ENCODE peak calls at places on chromosome 6, in ten cellular contexts. S is colonic mucosa; Q is aorta; R is GF-D8; T is skeletal muscle cell; V is CD4-positive, alpha-beta memory T cell; U is DMS153; J is hepatocyte; O is central memory CD4-positive, alpha-beta T cell; Y is LoVo. I is an unnamed sample.

GRCh38 chr6:44126320-44127149 is 717 bp downstream of the MRPL14 start:
- DNase-seq in S (peak; percentile 55), Q (peak; percentile 72), R (no peak), T (peak; percentile 65), V (peak; percentile 72), U (no peak), J (peak; percentile 77), O (peak; percentile 67), Y (peak; percentile 16), I (no peak)

GRCh38 chr6:148090326-148090725 is 252.3 kb upstream of the SASH1 start:
- DNase-seq in S (no peak), Q (no peak), R (no peak), T (no peak), V (no peak), U (no peak), J (no peak), O (no peak), Y (no peak), I (no peak)

GRCh38 chr6:55679503-55679902 is 100.5 kb upstream of the HMGCLL1 start:
- DNase-seq in S (no peak), Q (no peak), R (no peak), T (no peak), V (no peak), U (no peak), J (no peak), O (no peak), Y (no peak), I (no peak)

GRCh38 chr6:31308050-31308844 is 36.4 kb upstream of the HLA-C start:
- DNase-seq in S (peak; percentile 87), Q (peak; percentile 50), R (no peak), T (no peak), V (peak; percentile 76), U (peak; percentile 94), J (peak; percentile 9), O (peak; percentile 81), Y (peak; percentile 9), I (no peak)

GRCh38 chr6:148146717-148147116 is 195.9 kb upstream of the SASH1 start:
- DNase-seq in S (no peak), Q (no peak), R (no peak), T (peak; percentile 4), V (peak; percentile 32), U (no peak), J (no peak), O (peak; percentile 60), Y (no peak), I (no peak)

GRCh38 chr6:118770112-118770788 is 118.9 kb upstream of the CEP85L start:
- DNase-seq in S (no peak), Q (no peak), R (no peak), T (no peak), V (no peak), U (peak; percentile 56), J (no peak), O (no peak), Y (no peak), I (no peak)

GRCh38 chr6:109961666-109962065 is 16.4 kb upstream of the GPR6 start:
- DNase-seq in S (no peak), Q (no peak), R (no peak), T (no peak), V (no peak), U (no peak), J (no peak), O (no peak), Y (no peak), I (no peak)

GRCh38 chr6:166076625-166077024 is 91.0 kb downstream of the TBXT start:
- DNase-seq in S (no peak), Q (no peak), R (no peak), T (no peak), V (no peak), U (no peak), J (no peak), O (no peak), Y (no peak), I (no peak)

GRCh38 chr6:34663887-34664269 is 32.7 kb downstream of the ILRUN start:
- DNase-seq in S (no peak), Q (no peak), R (peak; percentile 39), T (no peak), V (no peak), U (no peak), J (no peak), O (no peak), Y (no peak), I (no peak)

GRCh38 chr6:11810854-11811643 is 32.4 kb upstream of the ADTRP start:
- DNase-seq in S (no peak), Q (no peak), R (no peak), T (no peak), V (no peak), U (no peak), J (no peak), O (no peak), Y (no peak), I (no peak)

GRCh38 chr6:110618591-110619267 is 142.3 kb upstream of the SLC22A16 start:
- DNase-seq in S (no peak), Q (no peak), R (no peak), T (no peak), V (no peak), U (no peak), J (peak; percentile 45), O (no peak), Y (no peak), I (no peak)

GRCh38 chr6:160337301-160337700 is 10.9 kb upstream of the SLC22A3 start:
- DNase-seq in S (no peak), Q (no peak), R (no peak), T (peak; percentile 41), V (no peak), U (no peak), J (no peak), O (no peak), Y (no peak), I (no peak)

GRCh38 chr6:87756858-87757257 is 54.8 kb upstream of the AKIRIN2 start:
- DNase-seq in S (no peak), Q (no peak), R (peak; percentile 97), T (peak; percentile 20), V (no peak), U (no peak), J (no peak), O (no peak), Y (no peak), I (peak; percentile 98)

GRCh38 chr6:170369439-170369838 is 62.9 kb downstream of the FAM120B start:
- DNase-seq in S (peak; percentile 70), Q (no peak), R (no peak), T (no peak), V (no peak), U (no peak), J (no peak), O (no peak), Y (no peak), I (no peak)

GRCh38 chr6:2275207-2275891 is 29.9 kb upstream of the GMDS start:
- DNase-seq in S (no peak), Q (no peak), R (no peak), T (peak; percentile 6), V (no peak), U (no peak), J (no peak), O (no peak), Y (no peak), I (no peak)

GRCh38 chr6:115643762-115644161 is 416.9 kb downstream of the FRK start:
- DNase-seq in S (no peak), Q (no peak), R (no peak), T (no peak), V (no peak), U (no peak), J (peak; percentile 53), O (no peak), Y (no peak), I (no peak)

GRCh38 chr6:151430886-151431285 is 21.0 kb downstream of the RMND1 start:
- DNase-seq in S (no peak), Q (no peak), R (no peak), T (no peak), V (no peak), U (no peak), J (no peak), O (no peak), Y (no peak), I (no peak)

GRCh38 chr6:92777146-92777740 is 642.1 kb downstream of the EPHA7 start:
- DNase-seq in S (no peak), Q (no peak), R (no peak), T (no peak), V (no peak), U (peak; percentile 66), J (peak; percentile 61), O (no peak), Y (peak; percentile 28), I (peak; percentile 4)

GRCh38 chr6:127520061-127520460 is 926 bp upstream of the MTCL3 start:
- DNase-seq in S (no peak), Q (no peak), R (no peak), T (no peak), V (peak; percentile 13), U (no peak), J (peak; percentile 15), O (no peak), Y (no peak), I (no peak)

GRCh38 chr6:17476506-17476905 is 83.1 kb downstream of the CAP2 start:
- DNase-seq in S (no peak), Q (no peak), R (no peak), T (no peak), V (no peak), U (no peak), J (no peak), O (no peak), Y (no peak), I (no peak)

GRCh38 chr6:157823001-157823522 is at the start of gene SNX9:
- DNase-seq in S (peak; percentile 81), Q (peak; percentile 91), R (peak; percentile 34), T (no peak), V (peak; percentile 53), U (peak; percentile 43), J (peak; percentile 94), O (peak; percentile 52), Y (peak; percentile 76), I (no peak)

GRCh38 chr6:144415014-144415413 is 129.9 kb downstream of the UTRN start:
- DNase-seq in S (no peak), Q (no peak), R (no peak), T (peak; percentile 73), V (no peak), U (peak; percentile 73), J (peak; percentile 21), O (no peak), Y (no peak), I (no peak)

GRCh38 chr6:71294121-71294523 is 5.5 kb downstream of the OGFRL1 start:
- DNase-seq in S (no peak), Q (peak; percentile 54), R (no peak), T (peak; percentile 76), V (no peak), U (no peak), J (no peak), O (no peak), Y (peak; percentile 20), I (no peak)

GRCh38 chr6:136866872-136867416 is 44.6 kb downstream of the PEX7 start:
- DNase-seq in S (no peak), Q (no peak), R (no peak), T (no peak), V (no peak), U (no peak), J (no peak), O (no peak), Y (no peak), I (no peak)

GRCh38 chr6:137486388-137486787 is 7.8 kb downstream of the OLIG3 start:
- DNase-seq in S (no peak), Q (no peak), R (no peak), T (no peak), V (no peak), U (no peak), J (no peak), O (no peak), Y (no peak), I (no peak)

GRCh38 chr6:66638099-66638498 is 931.1 kb upstream of the EYS start:
- DNase-seq in S (no peak), Q (no peak), R (no peak), T (no peak), V (no peak), U (no peak), J (no peak), O (no peak), Y (peak; percentile 18), I (no peak)

GRCh38 chr6:6362051-6362450 is 41.6 kb upstream of the F13A1 start:
- DNase-seq in S (no peak), Q (no peak), R (no peak), T (no peak), V (no peak), U (no peak), J (no peak), O (no peak), Y (no peak), I (no peak)

GRCh38 chr6:11791354-11792107 is 12.9 kb upstream of the ADTRP start:
- DNase-seq in S (no peak), Q (no peak), R (no peak), T (peak; percentile 32), V (no peak), U (no peak), J (no peak), O (no peak), Y (no peak), I (no peak)